ENCODE peak calls at places on chromosomes 16 and 17, in four cellular contexts. One of them, this sample, is unnamed.
A peak's percentile ranks its signal among the peaks of the same experiment; 100 is the strongest.

GRCh38 chr17:21012736-21013135 is 30.1 kb downstream of the USP22 start:
- DNase-seq in stimulated activated CD4-positive, alpha-beta T cell treated with anti-CD3 and anti-CD28 coated beads, Interleukin-1b, Interleukin-23, amount 100 ng/mL, for 24 hours: no peak
- DNase-seq in activated gamma-delta T cell treated with Interleukin-2 at 50 U/mL for 16 hours: no peak
- DNase-seq in skeletal muscle cell: no peak
- DNase-seq in this sample: no peak

GRCh38 chr16:61926766-61927165 is 109.5 kb downstream of the CDH8 start:
- DNase-seq in stimulated activated CD4-positive, alpha-beta T cell treated with anti-CD3 and anti-CD28 coated beads, Interleukin-1b, Interleukin-23, amount 100 ng/mL, for 24 hours: no peak
- DNase-seq in activated gamma-delta T cell treated with Interleukin-2 at 50 U/mL for 16 hours: no peak
- DNase-seq in skeletal muscle cell: no peak
- DNase-seq in this sample: no peak

GRCh38 chr17:21535686-21536085 is 156.6 kb upstream of the KCNJ18 start:
- DNase-seq in stimulated activated CD4-positive, alpha-beta T cell treated with anti-CD3 and anti-CD28 coated beads, Interleukin-1b, Interleukin-23, amount 100 ng/mL, for 24 hours: no peak
- DNase-seq in activated gamma-delta T cell treated with Interleukin-2 at 50 U/mL for 16 hours: no peak
- DNase-seq in skeletal muscle cell: no peak
- DNase-seq in this sample: no peak

GRCh38 chr17:4610162-4610561 is 25.8 kb downstream of the SMTNL2 start:
- DNase-seq in stimulated activated CD4-positive, alpha-beta T cell treated with anti-CD3 and anti-CD28 coated beads, Interleukin-1b, Interleukin-23, amount 100 ng/mL, for 24 hours: no peak
- DNase-seq in activated gamma-delta T cell treated with Interleukin-2 at 50 U/mL for 16 hours: no peak
- DNase-seq in skeletal muscle cell: no peak
- DNase-seq in this sample: no peak

GRCh38 chr17:1640329-1641064 is 5.0 kb downstream of the SCARF1 start:
- DNase-seq in stimulated activated CD4-positive, alpha-beta T cell treated with anti-CD3 and anti-CD28 coated beads, Interleukin-1b, Interleukin-23, amount 100 ng/mL, for 24 hours: no peak
- DNase-seq in activated gamma-delta T cell treated with Interleukin-2 at 50 U/mL for 16 hours: no peak
- DNase-seq in skeletal muscle cell: no peak
- DNase-seq in this sample: peak; percentile 68

GRCh38 chr16:29898786-29899515 is 399 bp downstream of the SEZ6L2 start:
- DNase-seq in stimulated activated CD4-positive, alpha-beta T cell treated with anti-CD3 and anti-CD28 coated beads, Interleukin-1b, Interleukin-23, amount 100 ng/mL, for 24 hours: no peak
- DNase-seq in activated gamma-delta T cell treated with Interleukin-2 at 50 U/mL for 16 hours: no peak
- DNase-seq in skeletal muscle cell: no peak
- DNase-seq in this sample: no peak

GRCh38 chr17:82517230-82517865 is 2.2 kb upstream of the FOXK2 start:
- DNase-seq in stimulated activated CD4-positive, alpha-beta T cell treated with anti-CD3 and anti-CD28 coated beads, Interleukin-1b, Interleukin-23, amount 100 ng/mL, for 24 hours: no peak
- DNase-seq in activated gamma-delta T cell treated with Interleukin-2 at 50 U/mL for 16 hours: no peak
- DNase-seq in skeletal muscle cell: no peak
- DNase-seq in this sample: no peak

GRCh38 chr16:89633064-89633631 is 19.7 kb downstream of the DPEP1 start:
- DNase-seq in stimulated activated CD4-positive, alpha-beta T cell treated with anti-CD3 and anti-CD28 coated beads, Interleukin-1b, Interleukin-23, amount 100 ng/mL, for 24 hours: no peak
- DNase-seq in activated gamma-delta T cell treated with Interleukin-2 at 50 U/mL for 16 hours: no peak
- DNase-seq in skeletal muscle cell: peak; percentile 14
- DNase-seq in this sample: no peak

GRCh38 chr17:59427425-59427921 is 96.0 kb downstream of the YPEL2 start:
- DNase-seq in stimulated activated CD4-positive, alpha-beta T cell treated with anti-CD3 and anti-CD28 coated beads, Interleukin-1b, Interleukin-23, amount 100 ng/mL, for 24 hours: peak; percentile 35
- DNase-seq in activated gamma-delta T cell treated with Interleukin-2 at 50 U/mL for 16 hours: no peak
- DNase-seq in skeletal muscle cell: peak; percentile 44
- DNase-seq in this sample: peak; percentile 66

GRCh38 chr17:50396261-50397110 is 837 bp downstream of the LRRC59 start:
- DNase-seq in stimulated activated CD4-positive, alpha-beta T cell treated with anti-CD3 and anti-CD28 coated beads, Interleukin-1b, Interleukin-23, amount 100 ng/mL, for 24 hours: no peak
- DNase-seq in activated gamma-delta T cell treated with Interleukin-2 at 50 U/mL for 16 hours: no peak
- DNase-seq in skeletal muscle cell: peak; percentile 15
- DNase-seq in this sample: no peak

GRCh38 chr16:65622161-65622560 is 500.3 kb upstream of the CDH11 start:
- DNase-seq in stimulated activated CD4-positive, alpha-beta T cell treated with anti-CD3 and anti-CD28 coated beads, Interleukin-1b, Interleukin-23, amount 100 ng/mL, for 24 hours: no peak
- DNase-seq in activated gamma-delta T cell treated with Interleukin-2 at 50 U/mL for 16 hours: no peak
- DNase-seq in skeletal muscle cell: no peak
- DNase-seq in this sample: no peak

GRCh38 chr17:77382356-77382911 is 241.7 kb downstream of the SEC14L1 start:
- DNase-seq in stimulated activated CD4-positive, alpha-beta T cell treated with anti-CD3 and anti-CD28 coated beads, Interleukin-1b, Interleukin-23, amount 100 ng/mL, for 24 hours: no peak
- DNase-seq in activated gamma-delta T cell treated with Interleukin-2 at 50 U/mL for 16 hours: peak; percentile 76
- DNase-seq in skeletal muscle cell: no peak
- DNase-seq in this sample: no peak

GRCh38 chr17:42059815-42060214 is 9.4 kb upstream of the C17orf113 start:
- DNase-seq in stimulated activated CD4-positive, alpha-beta T cell treated with anti-CD3 and anti-CD28 coated beads, Interleukin-1b, Interleukin-23, amount 100 ng/mL, for 24 hours: no peak
- DNase-seq in activated gamma-delta T cell treated with Interleukin-2 at 50 U/mL for 16 hours: no peak
- DNase-seq in skeletal muscle cell: no peak
- DNase-seq in this sample: no peak

GRCh38 chr16:50861926-50862325 is 120.0 kb downstream of the CYLD start:
- DNase-seq in stimulated activated CD4-positive, alpha-beta T cell treated with anti-CD3 and anti-CD28 coated beads, Interleukin-1b, Interleukin-23, amount 100 ng/mL, for 24 hours: no peak
- DNase-seq in activated gamma-delta T cell treated with Interleukin-2 at 50 U/mL for 16 hours: no peak
- DNase-seq in skeletal muscle cell: peak; percentile 14
- DNase-seq in this sample: no peak

GRCh38 chr17:30824002-30824355 is 513 bp downstream of the CRLF3 start:
- DNase-seq in stimulated activated CD4-positive, alpha-beta T cell treated with anti-CD3 and anti-CD28 coated beads, Interleukin-1b, Interleukin-23, amount 100 ng/mL, for 24 hours: no peak
- DNase-seq in activated gamma-delta T cell treated with Interleukin-2 at 50 U/mL for 16 hours: no peak
- DNase-seq in skeletal muscle cell: no peak
- DNase-seq in this sample: no peak

GRCh38 chr16:89764711-89765201 is 43.4 kb downstream of the ZNF276 start:
- DNase-seq in stimulated activated CD4-positive, alpha-beta T cell treated with anti-CD3 and anti-CD28 coated beads, Interleukin-1b, Interleukin-23, amount 100 ng/mL, for 24 hours: no peak
- DNase-seq in activated gamma-delta T cell treated with Interleukin-2 at 50 U/mL for 16 hours: peak; percentile 29
- DNase-seq in skeletal muscle cell: no peak
- DNase-seq in this sample: peak; percentile 2

GRCh38 chr17:32152130-32152529 is 9.8 kb downstream of the RHOT1 start:
- DNase-seq in stimulated activated CD4-positive, alpha-beta T cell treated with anti-CD3 and anti-CD28 coated beads, Interleukin-1b, Interleukin-23, amount 100 ng/mL, for 24 hours: no peak
- DNase-seq in activated gamma-delta T cell treated with Interleukin-2 at 50 U/mL for 16 hours: no peak
- DNase-seq in skeletal muscle cell: no peak
- DNase-seq in this sample: no peak

GRCh38 chr16:57941016-57941656 is 29.8 kb downstream of the CNGB1 start:
- DNase-seq in stimulated activated CD4-positive, alpha-beta T cell treated with anti-CD3 and anti-CD28 coated beads, Interleukin-1b, Interleukin-23, amount 100 ng/mL, for 24 hours: no peak
- DNase-seq in activated gamma-delta T cell treated with Interleukin-2 at 50 U/mL for 16 hours: no peak
- DNase-seq in skeletal muscle cell: peak; percentile 4
- DNase-seq in this sample: no peak

GRCh38 chr16:50638816-50639670 is 42.1 kb downstream of the SNX20 start:
- DNase-seq in stimulated activated CD4-positive, alpha-beta T cell treated with anti-CD3 and anti-CD28 coated beads, Interleukin-1b, Interleukin-23, amount 100 ng/mL, for 24 hours: no peak
- DNase-seq in activated gamma-delta T cell treated with Interleukin-2 at 50 U/mL for 16 hours: no peak
- DNase-seq in skeletal muscle cell: no peak
- DNase-seq in this sample: no peak

This sample was measured in amygdala.